ENCODE peak calls at places on chromosome 5, in nine cellular contexts. One of them, this sample, is unnamed. For H3K4me1, the result is how much of the 10 kb centered on the place peaks cover.

GRCh38 chr5:179292681-179293080 is 52.6 kb downstream of the ADAMTS2 start:
- DNase-seq in adipocyte: no peak
- DNase-seq in heart left ventricle: no peak
- DNase-seq in small intestine: no peak
- DNase-seq in heart right ventricle: no peak
- DNase-seq in A549: no peak
- DNase-seq in DND-41: no peak
- DNase-seq in hepatocyte: no peak
- DNase-seq in IMR-90: no peak
- DNase-seq in this sample: no peak

GRCh38 chr5:164375051-164375450 is 869.6 kb downstream of the MAT2B start:
- DNase-seq in heart right ventricle: no peak
- DNase-seq in hepatocyte: no peak
- DNase-seq in small intestine: no peak
- DNase-seq in DND-41: no peak
- DNase-seq in heart left ventricle: no peak
- DNase-seq in A549: no peak
- DNase-seq in IMR-90: peak
- DNase-seq in adipocyte: no peak
- DNase-seq in this sample: no peak

GRCh38 chr5:164214698-164215097 is 709.3 kb downstream of the MAT2B start:
- DNase-seq in adipocyte: no peak
- DNase-seq in small intestine: no peak
- DNase-seq in heart left ventricle: no peak
- DNase-seq in DND-41: no peak
- DNase-seq in IMR-90: peak
- DNase-seq in heart right ventricle: no peak
- DNase-seq in A549: no peak
- DNase-seq in hepatocyte: no peak
- DNase-seq in this sample: no peak

GRCh38 chr5:42600441-42600840 is 156.2 kb upstream of the CCDC152 start:
- DNase-seq in heart left ventricle: no peak
- DNase-seq in small intestine: no peak
- DNase-seq in hepatocyte: no peak
- DNase-seq in IMR-90: no peak
- DNase-seq in adipocyte: no peak
- DNase-seq in A549: no peak
- DNase-seq in DND-41: no peak
- DNase-seq in heart right ventricle: no peak
- DNase-seq in this sample: no peak

GRCh38 chr5:157167219-157167621 is 1.2 kb upstream of the GARIN3 start:
- DNase-seq in heart right ventricle: no peak
- DNase-seq in adipocyte: peak
- DNase-seq in A549: no peak
- DNase-seq in DND-41: no peak
- DNase-seq in heart left ventricle: no peak
- DNase-seq in IMR-90: peak
- DNase-seq in small intestine: no peak
- DNase-seq in hepatocyte: peak
- DNase-seq in this sample: no peak

GRCh38 chr5:9562101-9562500 is 16.2 kb upstream of the SEMA5A start:
- DNase-seq in A549: no peak
- DNase-seq in small intestine: no peak
- DNase-seq in heart right ventricle: no peak
- DNase-seq in hepatocyte: no peak
- DNase-seq in DND-41: no peak
- DNase-seq in adipocyte: no peak
- DNase-seq in heart left ventricle: no peak
- DNase-seq in IMR-90: no peak
- DNase-seq in this sample: no peak

GRCh38 chr5:74552101-74552500 is 88.4 kb downstream of the ENC1 start:
- DNase-seq in DND-41: no peak
- DNase-seq in hepatocyte: no peak
- DNase-seq in A549: no peak
- DNase-seq in heart right ventricle: no peak
- DNase-seq in adipocyte: no peak
- DNase-seq in heart left ventricle: no peak
- DNase-seq in small intestine: no peak
- DNase-seq in IMR-90: peak
- DNase-seq in this sample: no peak

GRCh38 chr5:78162253-78162862 is 132.1 kb downstream of the AP3B1 start:
- DNase-seq in A549: peak
- DNase-seq in DND-41: peak
- DNase-seq in heart left ventricle: no peak
- DNase-seq in small intestine: peak
- DNase-seq in heart right ventricle: no peak
- DNase-seq in adipocyte: peak
- DNase-seq in IMR-90: peak
- DNase-seq in hepatocyte: peak
- DNase-seq in this sample: no peak

GRCh38 chr5:173333900-173334685 is 5.9 kb upstream of the STC2 start:
- DNase-seq in adipocyte: peak
- DNase-seq in heart right ventricle: no peak
- DNase-seq in hepatocyte: no peak
- DNase-seq in DND-41: no peak
- DNase-seq in small intestine: no peak
- DNase-seq in A549: no peak
- DNase-seq in IMR-90: peak
- DNase-seq in heart left ventricle: no peak
- DNase-seq in this sample: no peak

GRCh38 chr5:148697821-148698196 is 43.5 kb upstream of the HTR4 start:
- DNase-seq in DND-41: no peak
- DNase-seq in adipocyte: no peak
- DNase-seq in heart right ventricle: no peak
- DNase-seq in IMR-90: no peak
- DNase-seq in small intestine: no peak
- DNase-seq in hepatocyte: no peak
- DNase-seq in A549: no peak
- DNase-seq in heart left ventricle: no peak
- DNase-seq in this sample: no peak

GRCh38 chr5:74394924-74395880 is 245.3 kb downstream of the ENC1 start:
- DNase-seq in heart right ventricle: no peak
- DNase-seq in DND-41: no peak
- DNase-seq in A549: no peak
- DNase-seq in IMR-90: no peak
- DNase-seq in small intestine: no peak
- DNase-seq in heart left ventricle: no peak
- DNase-seq in adipocyte: no peak
- DNase-seq in hepatocyte: peak
- DNase-seq in this sample: no peak

GRCh38 chr5:98933446-98934072 is 4.8 kb upstream of the CHD1 start:
- DNase-seq in heart left ventricle: no peak
- DNase-seq in small intestine: peak
- DNase-seq in hepatocyte: no peak
- DNase-seq in adipocyte: no peak
- DNase-seq in DND-41: no peak
- DNase-seq in IMR-90: no peak
- DNase-seq in heart right ventricle: no peak
- DNase-seq in A549: no peak
- DNase-seq in this sample: no peak

GRCh38 chr5:179285236-179285635 is 60.0 kb downstream of the ADAMTS2 start:
- DNase-seq in hepatocyte: no peak
- DNase-seq in heart right ventricle: peak
- DNase-seq in small intestine: no peak
- DNase-seq in adipocyte: no peak
- DNase-seq in IMR-90: no peak
- DNase-seq in heart left ventricle: peak
- DNase-seq in A549: no peak
- DNase-seq in DND-41: no peak
- DNase-seq in this sample: peak

GRCh38 chr5:145787001-145787400 is 48.1 kb downstream of the PRELID2 start:
- DNase-seq in heart left ventricle: no peak
- DNase-seq in adipocyte: peak
- DNase-seq in hepatocyte: no peak
- DNase-seq in IMR-90: no peak
- DNase-seq in small intestine: no peak
- DNase-seq in heart right ventricle: no peak
- DNase-seq in DND-41: no peak
- DNase-seq in A549: no peak
- DNase-seq in this sample: no peak

GRCh38 chr5:34474573-34475021 is 181.5 kb upstream of the RAI14 start:
- DNase-seq in small intestine: peak
- DNase-seq in adipocyte: peak
- DNase-seq in IMR-90: peak
- DNase-seq in heart right ventricle: no peak
- DNase-seq in DND-41: peak
- DNase-seq in hepatocyte: peak
- DNase-seq in heart left ventricle: no peak
- DNase-seq in A549: peak
- DNase-seq in this sample: peak

GRCh38 chr5:38832810-38833209 is 13.0 kb upstream of the OSMR start:
- DNase-seq in small intestine: no peak
- DNase-seq in heart right ventricle: no peak
- DNase-seq in adipocyte: no peak
- DNase-seq in heart left ventricle: no peak
- DNase-seq in DND-41: no peak
- DNase-seq in A549: no peak
- DNase-seq in IMR-90: no peak
- DNase-seq in hepatocyte: no peak
- DNase-seq in this sample: no peak

GRCh38 chr5:38837416-38837815 is 8.4 kb upstream of the OSMR start:
- DNase-seq in DND-41: no peak
- DNase-seq in heart right ventricle: no peak
- DNase-seq in IMR-90: peak
- DNase-seq in adipocyte: no peak
- DNase-seq in A549: no peak
- DNase-seq in small intestine: no peak
- DNase-seq in heart left ventricle: no peak
- DNase-seq in hepatocyte: no peak
- DNase-seq in this sample: no peak

GRCh38 chr5:38837932-38838331 is 7.9 kb upstream of the OSMR start:
- DNase-seq in small intestine: no peak
- DNase-seq in adipocyte: no peak
- DNase-seq in IMR-90: no peak
- DNase-seq in hepatocyte: no peak
- DNase-seq in heart left ventricle: no peak
- DNase-seq in DND-41: no peak
- DNase-seq in A549: no peak
- DNase-seq in heart right ventricle: no peak
- DNase-seq in this sample: no peak

GRCh38 chr5:38831909-38832308 is 13.9 kb upstream of the OSMR start:
- DNase-seq in IMR-90: peak
- DNase-seq in heart right ventricle: no peak
- DNase-seq in DND-41: peak
- DNase-seq in adipocyte: peak
- DNase-seq in small intestine: no peak
- DNase-seq in heart left ventricle: no peak
- DNase-seq in A549: peak
- DNase-seq in hepatocyte: peak
- DNase-seq in this sample: no peak

DNA sequence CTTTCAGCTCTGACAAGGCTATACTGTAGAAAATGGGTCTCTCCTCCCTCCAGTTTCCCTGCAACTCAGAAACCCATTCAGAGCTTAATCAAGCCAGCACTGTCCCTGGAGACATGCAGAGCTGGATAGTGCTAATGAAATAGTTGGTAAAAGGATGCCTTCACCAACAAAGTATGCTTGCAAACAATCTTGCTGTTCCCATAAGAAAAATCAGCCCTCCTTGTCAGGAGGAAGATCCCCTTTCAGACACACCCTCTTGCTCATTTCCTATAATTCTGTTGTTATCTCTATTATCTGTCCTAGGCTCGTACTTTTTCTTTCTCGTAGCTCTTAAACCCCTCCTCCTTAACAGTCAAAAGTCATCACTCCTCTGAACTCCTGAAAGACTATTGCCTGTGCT is 9.9 kb upstream of the OSMR start:
- DNase-seq in adipocyte: peak
- DNase-seq in DND-41: no peak
- DNase-seq in hepatocyte: no peak
- DNase-seq in A549: no peak
- DNase-seq in heart left ventricle: no peak
- DNase-seq in heart right ventricle: no peak
- DNase-seq in IMR-90: peak
- DNase-seq in small intestine: no peak
- DNase-seq in this sample: no peak
- H3K4me1 ChIP-seq in adipocyte: half or more
- H3K4me1 ChIP-seq in DND-41: under half
- H3K4me1 ChIP-seq in hepatocyte: under half
- H3K4me1 ChIP-seq in A549: under half
- H3K4me1 ChIP-seq in heart left ventricle: under half
- H3K4me1 ChIP-seq in heart right ventricle: under half
- H3K4me1 ChIP-seq in IMR-90: under half
- H3K4me1 ChIP-seq in small intestine: under half
- H3K4me1 ChIP-seq in this sample: under half

GRCh38 chr5:135829681-135830383 is 4.6 kb upstream of the SLC25A48 start:
- DNase-seq in hepatocyte: peak
- DNase-seq in DND-41: peak
- DNase-seq in heart left ventricle: peak
- DNase-seq in IMR-90: peak
- DNase-seq in heart right ventricle: peak
- DNase-seq in A549: peak
- DNase-seq in adipocyte: peak
- DNase-seq in small intestine: peak
- DNase-seq in this sample: no peak
- H3K4me1 ChIP-seq in hepatocyte: under half
- H3K4me1 ChIP-seq in DND-41: under half
- H3K4me1 ChIP-seq in heart left ventricle: under half
- H3K4me1 ChIP-seq in IMR-90: under half
- H3K4me1 ChIP-seq in heart right ventricle: under half
- H3K4me1 ChIP-seq in A549: under half
- H3K4me1 ChIP-seq in adipocyte: under half
- H3K4me1 ChIP-seq in small intestine: under half
- H3K4me1 ChIP-seq in this sample: under half

DNA sequence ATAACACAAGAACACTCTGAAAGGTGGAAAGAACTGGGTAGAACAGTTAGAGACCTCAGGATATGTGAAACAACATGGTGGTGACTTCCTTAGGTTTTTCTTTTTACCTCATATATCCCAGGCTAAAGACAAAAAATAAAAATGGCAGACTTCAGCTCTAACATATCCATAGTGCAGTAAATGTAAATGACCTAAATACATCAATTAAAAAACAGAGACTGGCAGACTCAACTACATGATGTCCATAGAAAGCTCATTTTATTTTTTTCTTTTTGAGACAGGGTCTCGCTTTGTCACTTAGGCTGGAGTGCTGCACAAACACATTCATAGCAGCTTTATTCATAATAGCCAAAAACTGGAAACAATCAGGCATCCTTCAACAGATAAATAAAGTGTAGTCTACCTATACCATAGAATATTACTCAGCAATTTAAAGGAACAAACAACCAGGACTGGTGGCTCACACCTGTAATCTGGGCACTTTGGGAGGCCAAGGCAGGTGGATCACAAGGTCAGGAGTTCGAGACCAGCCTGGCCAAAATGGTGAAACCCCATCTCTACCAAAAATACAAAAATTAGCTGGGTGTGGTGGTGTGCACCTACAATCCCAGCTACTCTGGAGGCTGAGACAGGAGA is 4.8 kb downstream of the C5orf15 start:
- DNase-seq in A549: no peak
- DNase-seq in small intestine: no peak
- DNase-seq in hepatocyte: no peak
- DNase-seq in DND-41: no peak
- DNase-seq in heart left ventricle: no peak
- DNase-seq in IMR-90: no peak
- DNase-seq in adipocyte: no peak
- DNase-seq in heart right ventricle: no peak
- DNase-seq in this sample: no peak
- H3K4me1 ChIP-seq in A549: under half
- H3K4me1 ChIP-seq in small intestine: under half
- H3K4me1 ChIP-seq in hepatocyte: under half
- H3K4me1 ChIP-seq in DND-41: under half
- H3K4me1 ChIP-seq in heart left ventricle: under half
- H3K4me1 ChIP-seq in IMR-90: under half
- H3K4me1 ChIP-seq in adipocyte: under half
- H3K4me1 ChIP-seq in heart right ventricle: under half
- H3K4me1 ChIP-seq in this sample: under half

GRCh38 chr5:132425975-132426524 is 56.5 kb downstream of the SLC22A5 start:
- DNase-seq in A549: no peak
- DNase-seq in small intestine: no peak
- DNase-seq in heart left ventricle: no peak
- DNase-seq in adipocyte: no peak
- DNase-seq in hepatocyte: no peak
- DNase-seq in heart right ventricle: no peak
- DNase-seq in DND-41: no peak
- DNase-seq in IMR-90: no peak
- DNase-seq in this sample: no peak
- H3K4me1 ChIP-seq in A549: half or more
- H3K4me1 ChIP-seq in small intestine: half or more
- H3K4me1 ChIP-seq in heart left ventricle: half or more
- H3K4me1 ChIP-seq in adipocyte: half or more
- H3K4me1 ChIP-seq in hepatocyte: half or more
- H3K4me1 ChIP-seq in heart right ventricle: half or more
- H3K4me1 ChIP-seq in DND-41: half or more
- H3K4me1 ChIP-seq in IMR-90: half or more
- H3K4me1 ChIP-seq in this sample: under half

This sample was measured in uterus.